ENCODE peak calls at places on chromosomes 3 and 15, in five cellular contexts. C is neural crest cell, F is fibroblast of pulmonary artery, W is renal cortical epithelial cell, X is choroid plexus epithelial cell. P is an unnamed sample.

GRCh38 chr3:82038536-82038935 is 277.1 kb upstream of the GBE1 start:
- DNase-seq in C (no peak), F (no peak), W (no peak), X (no peak), P (no peak)

GRCh38 chr15:43132830-43133428 is 457 bp upstream of the TMEM62 start:
- DNase-seq in C (no peak), F (no peak), W (no peak), X (no peak), P (no peak)

GRCh38 chr15:41882689-41883483 is 11.0 kb downstream of the SPTBN5 start:
- DNase-seq in C (no peak), F (no peak), W (no peak), X (no peak), P (peak)

GRCh38 chr15:66779331-66780009 is 77.4 kb downstream of the SMAD6 start:
- DNase-seq in C (no peak), F (no peak), W (peak), X (peak), P (no peak)

GRCh38 chr3:46833346-46834300 is 29.6 kb downstream of the MYL3 start:
- DNase-seq in C (no peak), F (no peak), W (no peak), X (no peak), P (no peak)

GRCh38 chr15:62879770-62880169 is 162.8 kb upstream of the TPM1 start:
- DNase-seq in C (no peak), F (no peak), W (no peak), X (no peak), P (no peak)

GRCh38 chr3:44117239-44117638 is 124.4 kb upstream of the TOPAZ1 start:
- DNase-seq in C (no peak), F (no peak), W (peak), X (no peak), P (no peak)

GRCh38 chr3:161863775-161864174 is 367.2 kb downstream of the OTOL1 start:
- DNase-seq in C (no peak), F (no peak), W (no peak), X (no peak), P (no peak)

GRCh38 chr3:129656659-129657247 is 50.3 kb upstream of the PLXND1 start:
- DNase-seq in C (no peak), F (no peak), W (peak), X (no peak), P (no peak)

GRCh38 chr15:62270216-62270921 is 105.3 kb upstream of the C2CD4B start:
- DNase-seq in C (no peak), F (no peak), W (no peak), X (no peak), P (no peak)

GRCh38 chr3:89375451-89375850 is 268.0 kb downstream of the EPHA3 start:
- DNase-seq in C (no peak), F (no peak), W (no peak), X (no peak), P (no peak)

GRCh38 chr15:65466901-65467300 is 44.2 kb upstream of the IGDCC4 start:
- DNase-seq in C (no peak), F (no peak), W (peak), X (no peak), P (no peak)

GRCh38 chr3:143888846-143889245 is 40.6 kb upstream of the SLC9A9 start:
- DNase-seq in C (no peak), F (no peak), W (no peak), X (no peak), P (no peak)

GRCh38 chr3:131200636-131201199 is 174.0 kb downstream of the NEK11 start:
- DNase-seq in C (no peak), F (no peak), W (no peak), X (no peak), P (no peak)

GRCh38 chr3:151085227-151085888 is at the start of gene MED12L:
- DNase-seq in C (peak), F (peak), W (peak), X (peak), P (peak)

GRCh38 chr3:126084667-126085180 is 800 bp upstream of the SLC41A3 start:
- DNase-seq in C (no peak), F (no peak), W (no peak), X (no peak), P (peak)

GRCh38 chr3:9430733-9431132 is 33.3 kb downstream of the SETD5 start:
- DNase-seq in C (no peak), F (no peak), W (peak), X (no peak), P (no peak)

GRCh38 chr3:123285066-123285465 is 83.3 kb downstream of the SEC22A start:
- DNase-seq in C (no peak), F (no peak), W (peak), X (no peak), P (peak)

GRCh38 chr15:29518442-29518841 is 248.8 kb upstream of the NSMCE3 start:
- DNase-seq in C (no peak), F (peak), W (peak), X (no peak), P (no peak)

GRCh38 chr3:182568206-182568605 is 225.1 kb upstream of the ATP11B start:
- DNase-seq in C (no peak), F (no peak), W (no peak), X (no peak), P (no peak)

GRCh38 chr3:111070772-111071256 is 802 bp upstream of the NECTIN3 start:
- DNase-seq in C (no peak), F (no peak), W (no peak), X (peak), P (peak)